ENCODE peak calls at places on chromosomes 12 and 14, in eight cellular contexts. M, Z, L, X, N, P, F and C are unnamed samples.

GRCh38 chr12:92560713-92561542 is 141.9 kb upstream of the PLEKHG7 start:
- ATAC-seq in X (peak; percentile 44), P (no peak), N (no peak), M (no peak), L (no peak), Z (peak; percentile 41), F (no peak), C (no peak)

GRCh38 chr12:32120419-32120818 is 13.8 kb downstream of the BICD1 start:
- ATAC-seq in X (no peak), F (no peak), M (no peak), P (no peak), N (no peak), L (no peak), Z (no peak), C (no peak)

GRCh38 chr12:15830538-15830937 is 41.4 kb upstream of the EPS8 start:
- ATAC-seq in F (no peak), M (no peak), N (no peak), P (no peak), L (no peak), Z (peak; percentile 80), X (no peak), C (no peak)

GRCh38 chr12:59632408-59632807 is 36.6 kb downstream of the SLC16A7 start:
- ATAC-seq in F (no peak), M (no peak), Z (peak; percentile 16), L (no peak), N (no peak), X (peak; percentile 89), P (peak; percentile 16), C (no peak)

GRCh38 chr12:56541610-56542009 is 20.0 kb downstream of the RBMS2 start:
- ATAC-seq in N (no peak), X (no peak), Z (no peak), P (no peak), L (no peak), M (no peak), F (no peak), C (no peak)

GRCh38 chr12:120844768-120845449 is 59.2 kb downstream of the SPPL3 start:
- ATAC-seq in X (peak; percentile 16), L (no peak), P (no peak), M (peak; percentile 27), Z (no peak), F (no peak), N (no peak), C (no peak)

GRCh38 chr14:54172114-54172513 is 215.5 kb upstream of the BMP4 start:
- ATAC-seq in X (no peak), F (no peak), L (no peak), N (no peak), M (no peak), P (no peak), Z (no peak), C (no peak)

GRCh38 chr12:93127582-93128331 is 198.7 kb upstream of the EEA1 start:
- ATAC-seq in M (no peak), Z (peak; percentile 96), L (no peak), P (peak; percentile 93), F (peak; percentile 44), N (peak; percentile 80), X (peak; percentile 80), C (no peak)

GRCh38 chr14:72495668-72496067 is 398.2 kb downstream of the DPF3 start:
- ATAC-seq in M (no peak), F (no peak), X (peak; percentile 79), P (peak; percentile 67), Z (peak; percentile 53), L (no peak), N (no peak), C (no peak)

GRCh38 chr14:102760485-102761193 is 16.6 kb upstream of the TRAF3 start:
- ATAC-seq in F (no peak), P (peak; percentile 66), L (no peak), M (no peak), X (peak; percentile 17), Z (peak; percentile 67), N (peak; percentile 51), C (no peak)

GRCh38 chr12:91186189-91186588 is 3.6 kb upstream of the DCN start:
- ATAC-seq in N (peak; percentile 96), Z (no peak), P (no peak), F (no peak), L (no peak), X (no peak), M (no peak), C (no peak)

GRCh38 chr14:93991212-93991611 is 5.9 kb upstream of the CCDC197 start:
- ATAC-seq in P (no peak), X (no peak), N (no peak), L (no peak), M (no peak), Z (no peak), F (no peak), C (no peak)

GRCh38 chr14:49294736-49295135 is 291.4 kb downstream of the RPS29 start:
- ATAC-seq in Z (no peak), M (no peak), F (no peak), X (no peak), L (no peak), P (no peak), N (no peak), C (no peak)